ENCODE peak calls at places on chromosomes 5 and 9, in six cellular contexts. One of them, this sample, is unnamed.

GRCh38 chr9:29397148-29397547 is 1823.9 kb upstream of the C9orf72 start:
- DNase-seq in mesendoderm: no peak
- DNase-seq in neuronal stem cell: no peak
- DNase-seq in IMR-90: no peak
- DNase-seq in mesenchymal stem cell: no peak
- DNase-seq in H1: no peak
- DNase-seq in this sample: no peak

GRCh38 chr9:127451681-127452480 is 571 bp downstream of the LRSAM1 start:
- DNase-seq in H1: no peak
- DNase-seq in IMR-90: peak; percentile 57
- DNase-seq in mesenchymal stem cell: peak; percentile 80
- DNase-seq in neuronal stem cell: no peak
- DNase-seq in mesendoderm: peak; percentile 59
- DNase-seq in this sample: peak; percentile 68

GRCh38 chr5:98927242-98927987 is 1.4 kb downstream of the CHD1 start:
- DNase-seq in IMR-90: peak; percentile 77
- DNase-seq in mesendoderm: peak; percentile 62
- DNase-seq in mesenchymal stem cell: peak; percentile 81
- DNase-seq in H1: no peak
- DNase-seq in neuronal stem cell: peak; percentile 21
- DNase-seq in this sample: no peak

GRCh38 chr9:4389755-4390154 is 89.9 kb upstream of the GLIS3 start:
- DNase-seq in H1: no peak
- DNase-seq in mesendoderm: no peak
- DNase-seq in mesenchymal stem cell: no peak
- DNase-seq in IMR-90: no peak
- DNase-seq in neuronal stem cell: no peak
- DNase-seq in this sample: no peak

GRCh38 chr5:132466453-132467291 is 23.9 kb downstream of the IRF1 start:
- DNase-seq in H1: no peak
- DNase-seq in neuronal stem cell: no peak
- DNase-seq in mesendoderm: peak; percentile 27
- DNase-seq in mesenchymal stem cell: peak; percentile 80
- DNase-seq in IMR-90: peak; percentile 17
- DNase-seq in this sample: no peak

GRCh38 chr9:83999141-83999918 is 18.7 kb downstream of the RMI1 start:
- DNase-seq in mesendoderm: no peak
- DNase-seq in neuronal stem cell: no peak
- DNase-seq in IMR-90: no peak
- DNase-seq in mesenchymal stem cell: peak; percentile 7
- DNase-seq in H1: no peak
- DNase-seq in this sample: no peak

GRCh38 chr5:178545941-178546674 is 44.1 kb downstream of the COL23A1 start:
- DNase-seq in neuronal stem cell: no peak
- DNase-seq in mesendoderm: no peak
- DNase-seq in mesenchymal stem cell: no peak
- DNase-seq in IMR-90: no peak
- DNase-seq in H1: no peak
- DNase-seq in this sample: no peak

GRCh38 chr5:65018763-65019162 is 250.0 kb downstream of the CWC27 start:
- DNase-seq in H1: no peak
- DNase-seq in neuronal stem cell: no peak
- DNase-seq in mesenchymal stem cell: no peak
- DNase-seq in IMR-90: no peak
- DNase-seq in mesendoderm: no peak
- DNase-seq in this sample: no peak

GRCh38 chr9:124448019-124448418 is 2.2 kb upstream of the ADGRD2 start:
- DNase-seq in neuronal stem cell: no peak
- DNase-seq in mesenchymal stem cell: no peak
- DNase-seq in H1: no peak
- DNase-seq in mesendoderm: no peak
- DNase-seq in IMR-90: no peak
- DNase-seq in this sample: no peak

GRCh38 chr9:86667307-86667706 is 280.0 kb downstream of the GAS1 start:
- DNase-seq in mesenchymal stem cell: no peak
- DNase-seq in H1: no peak
- DNase-seq in mesendoderm: no peak
- DNase-seq in IMR-90: peak; percentile 74
- DNase-seq in neuronal stem cell: no peak
- DNase-seq in this sample: no peak

GRCh38 chr5:43564289-43564850 is 7.5 kb upstream of the PAIP1 start:
- DNase-seq in neuronal stem cell: no peak
- DNase-seq in mesenchymal stem cell: no peak
- DNase-seq in H1: no peak
- DNase-seq in IMR-90: no peak
- DNase-seq in mesendoderm: peak; percentile 57
- DNase-seq in this sample: no peak

GRCh38 chr9:97598461-97599288 is 34.5 kb downstream of the TSTD2 start:
- DNase-seq in IMR-90: peak; percentile 82
- DNase-seq in H1: peak; percentile 29
- DNase-seq in mesenchymal stem cell: peak; percentile 81
- DNase-seq in mesendoderm: peak; percentile 91
- DNase-seq in neuronal stem cell: peak; percentile 58
- DNase-seq in this sample: peak; percentile 83

DNA sequence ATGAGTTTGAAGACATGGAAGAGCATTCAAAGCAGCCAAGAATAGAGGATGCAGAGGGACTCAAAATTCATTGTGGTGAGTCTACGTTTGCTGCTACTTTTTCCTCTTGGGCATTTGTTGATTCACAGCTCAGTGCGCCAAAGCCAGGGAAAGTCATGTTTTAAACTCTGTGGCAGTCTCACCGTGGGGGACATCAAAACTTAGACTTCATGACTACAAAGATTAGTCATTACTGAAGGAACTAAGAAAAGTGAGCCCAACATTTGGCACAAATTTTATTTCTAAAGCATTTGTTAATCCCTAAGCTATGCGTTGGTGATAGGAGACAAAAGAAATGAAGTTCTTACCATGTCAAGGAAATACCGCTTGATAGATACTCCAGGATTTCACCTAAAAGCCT is 73.7 kb upstream of the MTAP start:
- DNase-seq in H1: no peak
- DNase-seq in neuronal stem cell: no peak
- DNase-seq in IMR-90: peak; percentile 51
- DNase-seq in mesenchymal stem cell: no peak
- DNase-seq in mesendoderm: no peak
- DNase-seq in this sample: no peak
- H3K23ac ChIP-seq in H1: no peak overlapping the region
- H3K23ac ChIP-seq in neuronal stem cell: no peak overlapping the region
- H3K23ac ChIP-seq in IMR-90: peak overlapping the region; percentile 24
- H3K23ac ChIP-seq in mesenchymal stem cell: no peak overlapping the region
- H3K23ac ChIP-seq in mesendoderm: no peak overlapping the region
- H3K23ac ChIP-seq in this sample: no peak overlapping the region

DNA sequence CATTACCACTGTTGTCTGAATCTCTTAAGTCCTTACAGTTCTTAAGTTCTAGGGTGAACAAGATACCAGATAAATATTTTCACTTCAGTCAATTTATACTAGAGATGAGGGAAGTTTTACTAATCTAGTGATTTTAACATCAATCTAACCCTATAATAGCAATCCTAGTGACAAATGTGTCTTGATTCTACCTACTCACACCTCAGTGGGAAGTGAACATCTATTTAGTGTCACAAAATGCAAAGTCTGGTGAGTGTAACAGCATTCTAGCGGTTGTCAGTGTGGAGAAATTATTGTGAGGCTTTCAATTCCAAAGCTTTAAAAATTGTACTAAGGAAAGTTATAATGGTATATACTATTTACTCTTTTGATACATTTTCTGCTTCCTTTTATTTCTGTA is 225.8 kb upstream of the CYLC2 start:
- DNase-seq in mesendoderm: no peak
- DNase-seq in H1: no peak
- DNase-seq in mesenchymal stem cell: no peak
- DNase-seq in IMR-90: no peak
- DNase-seq in neuronal stem cell: no peak
- DNase-seq in this sample: no peak
- H2BK15ac ChIP-seq in mesendoderm: no peak overlapping the region
- H2BK15ac ChIP-seq in H1: no peak overlapping the region
- H2BK15ac ChIP-seq in mesenchymal stem cell: no peak overlapping the region
- H2BK15ac ChIP-seq in IMR-90: no peak overlapping the region
- H2BK15ac ChIP-seq in neuronal stem cell: no peak overlapping the region
- H2BK15ac ChIP-seq in this sample: no peak overlapping the region

DNA sequence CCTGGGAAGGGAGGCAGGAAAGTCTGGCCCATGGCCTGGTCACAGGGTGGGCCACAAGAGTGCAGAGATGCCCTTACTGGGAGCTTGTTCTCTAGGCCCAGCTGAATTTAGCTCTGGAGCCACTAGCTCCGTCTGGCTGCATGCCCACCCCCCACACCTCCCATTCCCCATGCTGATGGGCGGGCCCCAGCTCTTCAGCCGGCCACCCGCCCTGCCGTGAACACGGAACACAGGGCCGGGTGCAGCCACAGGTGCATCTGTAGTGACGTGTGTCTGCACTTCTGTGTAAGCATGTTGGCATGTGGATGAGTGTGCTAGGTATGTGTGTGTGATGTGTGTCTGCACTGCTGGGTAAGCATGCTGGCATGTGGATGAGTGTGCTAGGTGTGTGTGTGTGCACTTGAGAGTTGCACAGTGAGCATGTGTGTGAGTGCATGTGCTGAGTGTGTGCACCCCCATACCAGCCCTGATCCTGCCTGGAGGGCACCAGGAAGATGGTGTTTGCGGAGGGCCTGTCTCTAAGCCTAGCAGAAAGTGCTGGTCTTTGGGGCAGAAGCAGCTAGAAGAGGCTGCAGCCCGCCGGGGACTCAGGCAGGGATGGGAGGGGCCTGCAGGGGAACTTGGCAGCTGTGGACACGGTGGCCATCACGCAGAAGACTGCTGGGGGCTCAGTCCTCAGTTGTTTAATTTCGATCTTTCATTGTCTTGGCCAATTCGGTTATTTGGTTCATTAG is 136.4 kb downstream of the CACNA1B start:
- DNase-seq in neuronal stem cell: no peak
- DNase-seq in IMR-90: no peak
- DNase-seq in mesenchymal stem cell: no peak
- DNase-seq in H1: no peak
- DNase-seq in mesendoderm: no peak
- DNase-seq in this sample: no peak
- H3K23ac ChIP-seq in neuronal stem cell: peak overlapping the region; percentile 6
- H3K23ac ChIP-seq in IMR-90: no peak overlapping the region
- H3K23ac ChIP-seq in mesenchymal stem cell: no peak overlapping the region
- H3K23ac ChIP-seq in H1: no peak overlapping the region
- H3K23ac ChIP-seq in mesendoderm: no peak overlapping the region
- H3K23ac ChIP-seq in this sample: no peak overlapping the region

GRCh38 chr5:7015586-7016256 is 302.5 kb downstream of the TENT4A start:
- DNase-seq in neuronal stem cell: no peak
- DNase-seq in H1: peak; percentile 9
- DNase-seq in mesendoderm: peak; percentile 64
- DNase-seq in mesenchymal stem cell: no peak
- DNase-seq in IMR-90: no peak
- DNase-seq in this sample: peak; percentile 64

GRCh38 chr5:7012057-7012456 is 298.8 kb downstream of the TENT4A start:
- DNase-seq in neuronal stem cell: no peak
- DNase-seq in IMR-90: no peak
- DNase-seq in mesenchymal stem cell: no peak
- DNase-seq in mesendoderm: no peak
- DNase-seq in H1: no peak
- DNase-seq in this sample: no peak

GRCh38 chr5:7010578-7010977 is 297.3 kb downstream of the TENT4A start:
- DNase-seq in H1: no peak
- DNase-seq in mesenchymal stem cell: no peak
- DNase-seq in neuronal stem cell: peak; percentile 24
- DNase-seq in mesendoderm: peak; percentile 47
- DNase-seq in IMR-90: no peak
- DNase-seq in this sample: no peak
- H2BK15ac ChIP-seq in H1: no peak overlapping the region
- H2BK15ac ChIP-seq in mesenchymal stem cell: no peak overlapping the region
- H2BK15ac ChIP-seq in neuronal stem cell: no peak overlapping the region
- H2BK15ac ChIP-seq in mesendoderm: no peak overlapping the region
- H2BK15ac ChIP-seq in IMR-90: no peak overlapping the region
- H2BK15ac ChIP-seq in this sample: no peak overlapping the region

GRCh38 chr5:60086583-60086982 is 193.1 kb upstream of the PDE4D start:
- DNase-seq in neuronal stem cell: no peak
- DNase-seq in IMR-90: no peak
- DNase-seq in H1: no peak
- DNase-seq in mesendoderm: no peak
- DNase-seq in mesenchymal stem cell: no peak
- DNase-seq in this sample: no peak
- H3K23ac ChIP-seq in neuronal stem cell: no peak overlapping the region
- H3K23ac ChIP-seq in IMR-90: no peak overlapping the region
- H3K23ac ChIP-seq in H1: no peak overlapping the region
- H3K23ac ChIP-seq in mesendoderm: no peak overlapping the region
- H3K23ac ChIP-seq in mesenchymal stem cell: no peak overlapping the region
- H3K23ac ChIP-seq in this sample: no peak overlapping the region